ENCODE peak calls at places on chromosomes 1 and 21, in five cellular contexts. X is lower lobe of right lung; M is cardiac fibroblast; A is SHP77 treated with DMSO at 0.1 percent for 48 hours; D is activated CD4-positive, alpha-beta T cell treated with anti-CD3 and anti-CD28 coated beads, Interleukin-2, amount 50 U/mL, for 1 hour. I is an unnamed sample.

GRCh38 chr1:24427469-24427862 is 11.9 kb downstream of the NIPAL3 start:
- DNase-seq in X (no peak), M (no peak), A (no peak), D (no peak), I (no peak)

GRCh38 chr1:85571830-85572229 is 8.7 kb upstream of the CCN1 start:
- DNase-seq in X (no peak), M (no peak), A (no peak), D (no peak), I (no peak)

GRCh38 chr1:1907098-1907736 is 7.8 kb upstream of the CALML6 start:
- DNase-seq in X (peak; percentile 51), M (peak; percentile 55), A (peak; percentile 77), D (no peak), I (no peak)

GRCh38 chr1:76103034-76103433 is 28.5 kb downstream of the ST6GALNAC3 start:
- DNase-seq in X (no peak), M (no peak), A (no peak), D (no peak), I (no peak)

GRCh38 chr1:210726621-210727020 is 397.9 kb downstream of the HHAT start:
- DNase-seq in X (no peak), M (peak; percentile 0), A (no peak), D (peak; percentile 5), I (no peak)

GRCh38 chr1:192066202-192066601 is 92.1 kb upstream of the RGS18 start:
- DNase-seq in X (no peak), M (peak; percentile 2), A (no peak), D (no peak), I (no peak)

GRCh38 chr1:211113566-211113965 is 20.4 kb downstream of the KCNH1 start:
- DNase-seq in X (no peak), M (no peak), A (no peak), D (no peak), I (no peak)

GRCh38 chr1:41446851-41447610 is 37.5 kb downstream of the EDN2 start:
- DNase-seq in X (no peak), M (no peak), A (no peak), D (no peak), I (no peak)

GRCh38 chr1:55347786-55348185 is 132.6 kb upstream of the USP24 start:
- DNase-seq in X (no peak), M (no peak), A (no peak), D (no peak), I (no peak)

GRCh38 chr1:25896266-25896665 is 10.0 kb downstream of the STMN1 start:
- DNase-seq in X (no peak), M (peak; percentile 41), A (no peak), D (no peak), I (no peak)

GRCh38 chr1:64692911-64693310 is 52.0 kb upstream of the RAVER2 start:
- DNase-seq in X (no peak), M (no peak), A (no peak), D (no peak), I (no peak)

GRCh38 chr1:225469051-225469450 is 41.2 kb upstream of the LBR start:
- DNase-seq in X (no peak), M (no peak), A (no peak), D (no peak), I (no peak)

GRCh38 chr1:235855811-235856429 is 10.8 kb downstream of the LYST start:
- DNase-seq in X (no peak), M (peak; percentile 5), A (no peak), D (no peak), I (no peak)

GRCh38 chr1:230735447-230735846 is 11.7 kb upstream of the CAPN9 start:
- DNase-seq in X (no peak), M (no peak), A (peak; percentile 60), D (no peak), I (no peak)

GRCh38 chr21:36976882-36977651 is 10.6 kb upstream of the HLCS start:
- DNase-seq in X (no peak), M (peak; percentile 87), A (peak; percentile 87), D (no peak), I (peak; percentile 77)

GRCh38 chr1:74593887-74594866 is 79.4 kb downstream of the ERICH3 start:
- DNase-seq in X (no peak), M (no peak), A (no peak), D (no peak), I (no peak)

GRCh38 chr1:56874689-56875088 is 20.1 kb downstream of the C8A start:
- DNase-seq in X (no peak), M (no peak), A (no peak), D (no peak), I (no peak)